ENCODE peak calls at places on chromosomes 12 and 14, in six cellular contexts. R is aorta; N is breast epithelium; A is dorsolateral prefrontal cortex; M is right atrium auricular region; B is effector memory CD4-positive, alpha-beta T cell. E is an unnamed sample. For H3K27me3, the result is how much of the 10 kb centered on the place peaks cover.

GRCh38 chr12:22598141-22598762 is 26.7 kb upstream of the ETNK1 start:
- DNase-seq in R (no peak), N (no peak), A (no peak), M (no peak), B (no peak), E (no peak)

GRCh38 chr12:102478416-102479098 is 1.8 kb downstream of the IGF1 start:
- DNase-seq in R (no peak), N (no peak), A (no peak), M (no peak), B (no peak), E (no peak)

GRCh38 chr14:67650694-67651093 is 23.7 kb downstream of the VTI1B start:
- DNase-seq in R (no peak), N (no peak), A (no peak), M (no peak), B (no peak), E (no peak)

GRCh38 chr14:59481407-59482119 is 2.6 kb downstream of the L3HYPDH start:
- DNase-seq in R (no peak), N (no peak), A (no peak), M (no peak), B (no peak), E (no peak)

GRCh38 chr12:120598674-120599463 is 17.7 kb upstream of the POP5 start:
- DNase-seq in R (peak), N (no peak), A (no peak), M (no peak), B (no peak), E (peak)

GRCh38 chr14:36981832-36982528 is 190.4 kb downstream of the SLC25A21 start:
- DNase-seq in R (no peak), N (no peak), A (no peak), M (no peak), B (no peak), E (no peak)

GRCh38 chr14:49461529-49462401 is 124.4 kb downstream of the RPS29 start:
- DNase-seq in R (no peak), N (no peak), A (no peak), M (no peak), B (peak), E (no peak)

GRCh38 chr12:52661668-52662067 is 9.7 kb upstream of the KRT2 start:
- DNase-seq in R (no peak), N (no peak), A (no peak), M (no peak), B (no peak), E (no peak)

GRCh38 chr14:92895352-92895878 is 27.5 kb upstream of the CHGA start:
- DNase-seq in R (no peak), N (no peak), A (no peak), M (no peak), B (no peak), E (no peak)

GRCh38 chr14:92898732-92899131 is 24.2 kb upstream of the CHGA start:
- DNase-seq in R (peak), N (no peak), A (no peak), M (no peak), B (no peak), E (no peak)

GRCh38 chr14:92902191-92902590 is 20.8 kb upstream of the CHGA start:
- DNase-seq in R (no peak), N (no peak), A (no peak), M (no peak), B (no peak), E (no peak)

GRCh38 chr14:92900660-92901059 is 22.3 kb upstream of the CHGA start:
- DNase-seq in R (peak), N (no peak), A (no peak), M (no peak), B (no peak), E (no peak)

GRCh38 chr14:92897922-92898599 is 24.9 kb upstream of the CHGA start:
- DNase-seq in R (peak), N (no peak), A (peak), M (no peak), B (no peak), E (no peak)
- H3K4me3 ChIP-seq in R (no peak), N (no peak), A (no peak), M (no peak), B (no peak), E (no peak)

DNA sequence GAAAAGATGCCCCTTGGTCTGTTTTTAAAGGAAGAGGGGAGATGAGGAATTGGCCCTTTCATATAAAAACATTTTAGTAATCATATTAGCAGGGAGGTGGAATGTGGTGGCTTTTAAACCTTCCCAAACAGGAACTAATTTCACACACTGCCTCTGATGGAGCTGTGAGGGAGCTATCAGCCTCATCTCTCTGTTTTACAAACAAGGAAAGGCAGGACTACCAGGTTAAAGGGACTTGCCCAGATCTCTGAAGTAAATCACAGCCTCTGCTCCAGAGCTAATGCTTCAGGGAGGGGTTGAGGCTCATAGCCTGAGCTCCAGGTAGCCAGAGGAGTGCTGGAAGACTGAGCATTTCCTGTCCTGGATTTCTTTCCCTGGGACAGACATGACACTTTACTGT is 1.1 kb upstream of the BMP4 start:
- DNase-seq in R (no peak), N (no peak), A (no peak), M (no peak), B (no peak), E (no peak)
- H3K27me3 ChIP-seq in R (under half), N (under half), A (under half), M (under half), B (under half), E (half or more)

DNA sequence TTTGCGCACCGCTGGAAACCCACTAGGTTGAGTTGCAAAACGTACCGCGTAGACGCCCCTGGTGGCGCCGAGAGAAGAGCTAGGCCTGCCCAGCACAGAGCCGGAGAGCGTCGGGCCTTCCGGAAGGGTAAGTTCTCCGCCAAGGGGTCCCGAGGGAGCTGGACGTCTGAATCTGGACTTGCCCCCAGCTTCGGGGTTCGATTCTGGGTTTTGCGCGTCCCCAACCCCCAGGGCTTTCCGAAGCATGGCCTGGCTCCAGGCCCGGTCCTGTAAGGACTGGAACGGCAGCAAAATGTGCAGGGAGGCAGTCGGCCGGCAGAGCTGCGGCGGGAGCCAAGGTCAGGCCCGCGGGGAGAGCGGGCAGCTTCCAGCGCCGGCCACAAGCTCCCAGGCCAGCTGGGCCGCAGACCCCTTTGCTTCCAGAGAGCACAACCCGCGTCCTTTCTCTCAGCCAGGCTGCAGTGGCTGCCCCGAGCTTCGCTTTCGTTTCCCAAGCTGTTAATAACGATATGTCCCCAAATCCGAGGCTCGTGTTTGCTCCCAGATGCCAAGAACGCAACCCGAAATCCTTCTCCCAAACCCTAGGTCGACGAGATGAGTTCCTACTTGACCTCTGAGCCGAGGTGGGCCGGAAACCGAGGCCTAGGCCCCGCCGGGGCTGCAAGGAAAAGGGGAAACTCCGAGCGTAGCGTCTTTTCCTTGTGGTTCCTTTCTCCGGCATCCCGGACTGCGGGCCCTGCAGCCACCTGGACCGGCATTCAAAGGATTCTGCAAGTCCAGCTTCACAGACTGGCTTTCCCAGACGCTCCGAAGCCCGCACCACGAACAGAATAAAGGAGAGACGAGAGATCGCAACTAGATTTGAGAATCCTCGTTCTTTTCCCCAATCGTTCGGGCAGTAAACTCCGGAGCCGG is 3.2 kb upstream of the TBX5 start:
- DNase-seq in R (no peak), N (no peak), A (no peak), M (peak), B (no peak), E (no peak)
- H3K4me3 ChIP-seq in R (peak), N (peak), A (peak), M (peak), B (no peak), E (peak)

DNA sequence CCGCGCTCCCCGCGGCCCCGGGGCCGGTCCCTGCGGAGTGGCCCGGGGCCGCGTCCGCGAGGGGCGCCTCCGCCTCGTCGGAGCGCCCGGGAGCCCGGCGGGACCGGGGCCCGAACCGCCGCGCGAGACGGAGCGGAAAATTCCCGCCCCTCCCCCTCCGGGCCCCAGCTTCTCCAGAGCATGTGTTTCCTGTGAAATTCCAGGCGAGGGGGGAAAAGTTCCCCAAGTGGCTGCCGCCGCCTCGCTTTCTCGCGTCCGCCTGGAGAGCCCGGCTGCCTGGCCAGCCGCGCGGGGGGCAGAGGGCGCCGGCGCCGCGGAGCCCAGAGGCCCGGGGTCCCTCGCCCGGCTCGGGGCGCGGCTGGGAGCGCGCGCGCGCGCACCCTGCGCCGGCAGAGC is 886 bp downstream of the CACNA1C start:
- DNase-seq in R (peak), N (no peak), A (no peak), M (no peak), B (no peak), E (no peak)
- H3K27me3 ChIP-seq in R (under half), N (under half), A (under half), M (under half), B (under half), E (under half)